ENCODE peak calls at places on chromosome 15, in four cellular contexts. Y is K562, H is HepG2, L is HCT116. J is an unnamed sample.
A peak's percentile ranks its signal among the peaks of the same experiment; 100 is the strongest.

GRCh38 chr15:31223478-31224350 is 102.9 kb upstream of the KLF13 start:
- DNase-seq in L (no peak), Y (no peak), H (no peak), J (no peak)

GRCh38 chr15:96329403-96329981 is 1.0 kb upstream of the NR2F2 start:
- DNase-seq in L (no peak), H (no peak), Y (peak; percentile 45), J (no peak)

GRCh38 chr15:94135748-94136147 is 95.6 kb upstream of the MCTP2 start:
- DNase-seq in L (no peak), Y (no peak), H (no peak), J (no peak)

GRCh38 chr15:48478581-48478980 is 147.4 kb downstream of the DUT start:
- DNase-seq in Y (no peak), L (no peak), H (no peak), J (no peak)

GRCh38 chr15:82936966-82937647 is 15.4 kb downstream of the HOMER2 start:
- DNase-seq in H (peak; percentile 79), L (no peak), Y (no peak), J (peak; percentile 67)

GRCh38 chr15:83869329-83869728 is 215.4 kb downstream of the ADAMTSL3 start:
- DNase-seq in H (no peak), Y (no peak), L (no peak), J (no peak)

GRCh38 chr15:51299187-51300015 is 39.0 kb downstream of the CYP19A1 start:
- DNase-seq in H (peak; percentile 87), L (no peak), Y (no peak), J (no peak)

GRCh38 chr15:67845974-67846373 is 6.1 kb upstream of the RNU6-1 start:
- DNase-seq in Y (no peak), L (no peak), H (no peak), J (no peak)

GRCh38 chr15:95690631-95691340 is 639.7 kb upstream of the NR2F2 start:
- DNase-seq in L (no peak), H (no peak), Y (no peak), J (no peak)

DNA sequence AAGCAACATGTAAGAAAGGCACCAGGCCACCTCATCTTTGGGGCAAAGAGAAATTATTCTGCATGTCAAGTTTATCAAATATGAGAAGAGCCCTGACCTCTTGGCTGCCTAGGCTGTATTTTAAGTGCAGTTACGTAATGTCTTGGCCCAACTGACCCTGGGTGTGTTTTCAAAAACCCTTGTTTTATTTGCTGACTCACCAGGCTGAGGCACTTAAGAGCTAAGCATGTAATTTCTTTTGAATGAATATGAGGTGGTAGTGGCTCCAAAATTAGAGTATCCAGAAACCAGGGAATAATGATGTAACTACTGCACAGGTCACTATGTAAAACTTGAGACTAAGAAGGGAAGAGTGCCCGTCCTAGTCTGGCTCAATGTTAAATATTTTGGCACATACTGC is 24.3 kb downstream of the PGPEP1L start:
- DNase-seq in Y (peak; percentile 71), L (no peak), H (no peak), J (peak; percentile 24)
- TF ChIP-seq TCF7L2 in Y (no peak), L (no peak), H (no peak), J (no peak)

DNA sequence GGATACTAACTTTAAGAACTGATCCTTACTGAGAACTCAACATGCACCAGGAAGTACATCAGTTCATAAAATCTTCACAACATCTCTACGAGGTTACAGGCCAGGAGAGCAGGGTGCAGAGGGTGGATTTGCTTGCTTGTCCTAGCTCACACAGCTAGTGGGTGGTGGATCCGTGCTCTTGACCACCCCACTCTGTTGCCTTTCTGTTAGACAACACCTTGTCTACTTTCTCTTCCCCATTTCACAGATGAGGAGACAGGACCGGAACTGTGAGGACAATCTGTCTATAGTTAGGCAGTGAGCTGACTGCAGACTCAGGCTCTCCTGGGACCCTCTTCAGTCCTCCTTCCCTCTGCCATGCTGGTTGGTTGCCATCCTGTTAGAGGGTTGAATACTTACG is 221.7 kb upstream of the TLE3 start:
- DNase-seq in Y (no peak), H (no peak), L (no peak), J (no peak)
- H3K4me1 ChIP-seq in Y (no peaks in the 10 kb centered on the region), H (no peaks in the 10 kb centered on the region), L (no peaks in the 10 kb centered on the region), J (peaks cover 18% of the 10 kb centered on the region)

GRCh38 chr15:73150831-73151230 is 98.6 kb downstream of the NEO1 start:
- DNase-seq in Y (no peak), L (no peak), H (no peak), J (no peak)

GRCh38 chr15:73153447-73153846 is 101.2 kb downstream of the NEO1 start:
- DNase-seq in Y (no peak), H (no peak), L (no peak), J (no peak)

GRCh38 chr15:73156431-73157191 is 104.3 kb downstream of the NEO1 start:
- DNase-seq in L (no peak), Y (no peak), H (no peak), J (no peak)

DNA sequence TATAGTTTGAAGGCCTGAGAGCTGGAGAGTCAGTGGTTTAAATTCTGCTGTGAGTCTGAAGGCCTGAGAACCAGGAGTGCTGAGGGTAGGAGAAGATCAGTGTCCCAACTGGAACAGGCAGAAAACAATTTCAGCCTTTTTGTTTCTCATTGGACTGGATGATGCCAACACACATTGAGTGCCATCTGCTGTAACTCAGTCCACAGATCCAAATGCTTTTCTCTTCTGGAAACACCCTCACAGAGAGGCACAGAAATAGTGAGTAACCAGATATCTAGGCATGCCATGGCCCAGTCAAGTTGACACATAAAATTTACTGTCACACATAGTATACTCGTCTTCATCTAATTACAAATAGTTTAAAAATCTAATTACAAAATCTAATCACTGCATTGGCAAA is 100.8 kb downstream of the NEO1 start:
- DNase-seq in H (no peak), L (no peak), Y (no peak), J (no peak)
- H3K9me3 ChIP-seq in H (peaks cover 22% of the 10 kb centered on the region), L (no peaks in the 10 kb centered on the region), Y (peaks cover 2% of the 10 kb centered on the region), J (no peaks in the 10 kb centered on the region)

DNA sequence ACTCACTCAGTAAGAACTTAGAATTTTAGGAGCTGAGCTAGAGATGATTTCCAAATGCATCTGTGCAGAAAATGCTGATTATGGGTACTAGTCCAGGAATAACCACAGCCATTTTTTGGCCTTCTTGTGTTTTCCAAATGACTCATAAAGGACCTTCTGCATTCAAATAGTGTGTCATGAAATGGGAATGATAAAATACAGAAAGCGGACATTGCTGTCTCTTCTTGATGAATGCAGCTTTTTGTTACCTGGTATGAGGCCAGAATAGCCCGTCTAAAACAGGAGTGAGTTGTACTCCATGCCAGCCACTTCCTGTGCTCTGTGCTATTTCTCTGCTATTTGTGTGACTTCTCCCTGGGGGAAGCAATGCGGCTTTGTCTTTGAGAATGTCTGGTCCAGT is 20.5 kb upstream of the FRMD5 start:
- DNase-seq in Y (no peak), H (peak; percentile 74), L (peak; percentile 85), J (peak; percentile 64)
- TF ChIP-seq TCF7L2 in Y (no peak), H (no peak), L (no peak), J (no peak)

DNA sequence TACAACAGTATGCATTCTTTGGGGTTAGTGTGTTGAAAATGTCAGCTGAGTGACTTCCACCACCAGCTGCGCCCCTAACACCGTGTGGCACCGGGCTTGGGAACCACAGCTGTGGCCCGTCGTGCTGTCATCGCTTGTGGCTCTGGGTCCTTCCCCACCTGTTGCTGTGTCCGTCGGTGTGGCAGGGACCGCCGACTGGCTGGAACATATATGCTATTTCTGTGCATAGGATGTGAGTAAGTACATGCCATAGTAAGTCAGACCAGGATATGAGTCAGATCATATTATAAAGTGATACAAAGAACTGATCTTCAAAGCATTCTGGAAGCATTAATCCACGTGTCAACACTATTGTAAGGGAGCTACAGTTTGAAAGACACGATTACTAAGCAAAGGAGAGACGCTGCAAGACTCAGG is 31.9 kb downstream of the EHD4 start:
- DNase-seq in L (peak; percentile 82), H (peak; percentile 20), Y (no peak), J (peak; percentile 82)
- H3K4me1 ChIP-seq in L (peaks cover 43% of the 10 kb centered on the region), H (peaks cover 16% of the 10 kb centered on the region), Y (no peaks in the 10 kb centered on the region), J (peaks cover 50% of the 10 kb centered on the region)

GRCh38 chr15:27222479-27222878 is 251.5 kb downstream of the GABRG3 start:
- DNase-seq in L (no peak), H (no peak), Y (no peak), J (no peak)

GRCh38 chr15:27219636-27220035 is 248.7 kb downstream of the GABRG3 start:
- DNase-seq in H (no peak), Y (no peak), L (no peak), J (no peak)

GRCh38 chr15:27223166-27223565 is 252.2 kb downstream of the GABRG3 start:
- DNase-seq in L (no peak), Y (no peak), H (no peak), J (no peak)

DNA sequence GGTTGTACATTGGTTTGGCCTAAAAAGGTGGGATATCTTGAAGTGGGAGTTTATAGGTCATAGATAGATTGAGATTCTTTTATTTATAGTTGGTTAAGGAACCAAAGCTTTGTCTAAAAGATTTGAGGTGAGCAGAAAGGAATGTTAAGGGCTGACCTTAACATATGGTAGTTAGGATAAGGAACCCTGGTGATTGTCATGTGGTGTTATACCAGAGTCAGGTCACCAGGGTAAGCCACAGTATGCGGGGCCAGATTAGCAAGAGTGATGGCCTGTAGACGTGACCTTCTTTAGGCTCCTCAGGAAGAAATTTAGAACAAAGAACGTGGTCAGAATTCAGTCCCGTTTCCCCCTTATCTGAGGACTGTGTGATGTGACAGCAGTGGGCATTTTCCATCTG is 249.2 kb downstream of the GABRG3 start:
- DNase-seq in L (no peak), Y (peak; percentile 47), H (no peak), J (no peak)
- H3K9me3 ChIP-seq in L (peaks cover 50% of the 10 kb centered on the region), Y (no peaks in the 10 kb centered on the region), H (peaks cover 6% of the 10 kb centered on the region), J (no peaks in the 10 kb centered on the region)

J was measured in Panc1.